ENCODE peak calls at places on chromosomes 2 and 18, in seven cellular contexts. O is G401; M is activated naive CD4-positive, alpha-beta T cell treated with anti-CD3 and anti-CD28 coated beads, Interleukin-2, amount 50 U/mL, for 16 hours; W is HT1080; F is skeletal muscle cell; K is COR-L47; I is stimulated activated CD8-positive, alpha-beta memory T cell treated with anti-CD3 and anti-CD28 coated beads, Interleukin-15, amount 100 ng/mL, for 48 hours. R is an unnamed sample.

GRCh38 chr2:45992021-45992745 is 305.0 kb upstream of the EPAS1 start:
- DNase-seq in O (no peak), M (no peak), W (peak; percentile 56), F (no peak), K (peak; percentile 1), I (no peak), R (peak; percentile 12)

GRCh38 chr2:179768765-179769164 is 92.6 kb downstream of the ZNF385B start:
- DNase-seq in O (no peak), M (no peak), W (peak; percentile 34), F (peak; percentile 26), K (no peak), I (no peak), R (no peak)

GRCh38 chr2:226172939-226173338 is 626.7 kb downstream of the IRS1 start:
- DNase-seq in O (no peak), M (no peak), W (no peak), F (no peak), K (no peak), I (no peak), R (no peak)

GRCh38 chr2:167652401-167652800 is 595.0 kb downstream of the STK39 start:
- DNase-seq in O (no peak), M (no peak), W (no peak), F (no peak), K (no peak), I (no peak), R (no peak)

GRCh38 chr2:17995594-17995993 is 117.1 kb downstream of the KCNS3 start:
- DNase-seq in O (no peak), M (no peak), W (no peak), F (no peak), K (no peak), I (no peak), R (no peak)

GRCh38 chr18:6159426-6159825 is 255.3 kb downstream of the L3MBTL4 start:
- DNase-seq in O (no peak), M (no peak), W (no peak), F (no peak), K (no peak), I (no peak), R (no peak)

GRCh38 chr18:22545091-22545795 is 127.5 kb upstream of the CTAGE1 start:
- DNase-seq in O (no peak), M (no peak), W (no peak), F (no peak), K (no peak), I (no peak), R (no peak)

GRCh38 chr2:205699554-205700289 is 17.4 kb downstream of the NRP2 start:
- DNase-seq in O (no peak), M (no peak), W (no peak), F (no peak), K (no peak), I (no peak), R (no peak)